ENCODE peak calls at places on chromosomes 5 and 9, in eight cellular contexts. C, B, M, J, L, D, S and Z are unnamed samples.

GRCh38 chr5:167792538-167792937 is 498.9 kb upstream of the WWC1 start:
- DNase-seq in S (no peak), M (no peak), C (no peak), B (no peak), L (no peak), D (no peak), J (no peak), Z (no peak)

GRCh38 chr5:168464214-168464613 is 22.1 kb upstream of the RARS1 start:
- DNase-seq in J (no peak), L (no peak), B (no peak), C (no peak), S (no peak), M (no peak), D (peak; percentile 31), Z (no peak)

GRCh38 chr5:115573133-115573532 is 28.6 kb upstream of the FEM1C start:
- DNase-seq in S (no peak), C (peak; percentile 55), B (no peak), M (peak; percentile 57), J (no peak), D (no peak), L (no peak), Z (no peak)

GRCh38 chr9:91212592-91213243 is 149.0 kb downstream of the AUH start:
- DNase-seq in M (no peak), C (no peak), B (no peak), J (no peak), S (no peak), D (no peak), L (no peak), Z (no peak)

GRCh38 chr9:97038551-97038908 is 412 bp downstream of the CTSV start:
- DNase-seq in D (no peak), M (no peak), L (no peak), C (no peak), J (no peak), S (no peak), B (no peak), Z (peak; percentile 6)

GRCh38 chr9:38035873-38036272 is 33.2 kb downstream of the SHB start:
- DNase-seq in S (no peak), L (no peak), J (no peak), C (peak; percentile 87), D (no peak), B (no peak), M (peak; percentile 91), Z (no peak)

GRCh38 chr5:112555691-112556090 is 136.6 kb upstream of the EPB41L4A start:
- DNase-seq in B (peak; percentile 6), J (no peak), D (no peak), L (no peak), C (peak; percentile 5), S (no peak), M (peak; percentile 11), Z (no peak)

GRCh38 chr5:179308563-179309382 is 36.5 kb downstream of the ADAMTS2 start:
- DNase-seq in J (no peak), L (no peak), M (no peak), C (no peak), B (no peak), D (no peak), S (no peak), Z (no peak)

GRCh38 chr5:149550608-149551226 is 522 bp downstream of the CSNK1A1 start:
- DNase-seq in J (no peak), D (peak; percentile 28), L (no peak), B (no peak), C (no peak), M (no peak), S (peak; percentile 17), Z (no peak)